ENCODE peak calls at places on chromosomes 7 and 10, in six cellular contexts. T is nephron progenitor cell, W is Right ventricle myocardium inferior, L is fibroblast of mammary gland, C is AG10803, E is spleen. H is an unnamed sample.

GRCh38 chr10:48711830-48712229 is 27.2 kb downstream of the WDFY4 start:
- DNase-seq in T (no peak), L (no peak), E (no peak), C (no peak), W (no peak), H (no peak)

GRCh38 chr10:22853906-22854447 is 73.9 kb upstream of the ARMC3 start:
- DNase-seq in E (no peak), T (no peak), L (no peak), C (no peak), W (no peak), H (no peak)

GRCh38 chr10:104330168-104331117 is 7.8 kb downstream of the ITPRIP start:
- DNase-seq in L (peak), T (no peak), E (peak), C (peak), W (no peak), H (no peak)

GRCh38 chr10:10320981-10321380 is 696.7 kb upstream of the CELF2 start:
- DNase-seq in W (no peak), L (peak), E (no peak), C (peak), T (no peak), H (no peak)

GRCh38 chr7:95871078-95871848 is 98.9 kb downstream of the DYNC1I1 start:
- DNase-seq in E (no peak), T (peak), L (peak), C (peak), W (no peak), H (no peak)

GRCh38 chr10:33198610-33199009 is 135.9 kb downstream of the NRP1 start:
- DNase-seq in E (no peak), W (no peak), T (no peak), C (no peak), L (no peak), H (no peak)

GRCh38 chr10:22515009-22515408 is 169.7 kb downstream of the SPAG6 start:
- DNase-seq in C (no peak), W (no peak), T (no peak), L (no peak), E (no peak), H (no peak)

GRCh38 chr7:39353615-39354376 is 212.4 kb upstream of the YAE1 start:
- DNase-seq in T (peak), E (no peak), W (no peak), C (peak), L (peak), H (no peak)

GRCh38 chr10:97179731-97180366 is 5.9 kb downstream of the SLIT1 start:
- DNase-seq in W (no peak), T (peak), E (peak), L (no peak), C (no peak), H (peak)

GRCh38 chr10:28652703-28653102 is 24.6 kb upstream of the BAMBI start:
- DNase-seq in E (no peak), L (no peak), W (no peak), T (no peak), C (no peak), H (peak)

GRCh38 chr10:103547391-103547946 is 54.0 kb downstream of the NEURL1 start:
- DNase-seq in W (no peak), L (no peak), C (no peak), T (no peak), E (peak), H (peak)

GRCh38 chr10:77090381-77091356 is 546.9 kb downstream of the KCNMA1 start:
- DNase-seq in W (no peak), E (no peak), T (no peak), L (no peak), C (no peak), H (no peak)

GRCh38 chr10:99775850-99776249 is 6.6 kb upstream of the ABCC2 start:
- DNase-seq in C (peak), E (no peak), T (no peak), W (no peak), L (peak), H (no peak)